ENCODE peak calls at places on chromosomes 5 and 9, in four cellular contexts. U is spleen, Z is A549, N is adrenal gland. J is an unnamed sample.

GRCh38 chr9:137095664-137096517 is 9.1 kb downstream of the MAN1B1 start:
- DNase-seq in U (peak), Z (no peak), N (no peak), J (no peak)

GRCh38 chr9:8037745-8038144 is 238.2 kb upstream of the DMAC1 start:
- DNase-seq in N (no peak), Z (no peak), U (no peak), J (no peak)

GRCh38 chr9:2234371-2234893 is 219.3 kb downstream of the SMARCA2 start:
- DNase-seq in U (no peak), Z (no peak), N (no peak), J (no peak)

GRCh38 chr9:112586600-112587155 is 100.1 kb downstream of the KIAA1958 start:
- DNase-seq in Z (no peak), U (no peak), N (no peak), J (no peak)

GRCh38 chr5:169695025-169695625 is 58.0 kb downstream of the DOCK2 start:
- DNase-seq in N (no peak), U (no peak), Z (no peak), J (no peak)

GRCh38 chr5:60883229-60883628 is 39.2 kb upstream of the ELOVL7 start:
- DNase-seq in N (no peak), Z (peak), U (no peak), J (no peak)

GRCh38 chr5:52007230-52007858 is 624.1 kb downstream of the ISL1 start:
- DNase-seq in U (no peak), N (peak), Z (peak), J (no peak)

GRCh38 chr5:100904259-100904822 is 1.3 kb upstream of the ST8SIA4 start:
- DNase-seq in N (no peak), U (peak), Z (no peak), J (peak)

GRCh38 chr5:130805601-130806000 is 359.5 kb downstream of the HINT1 start:
- DNase-seq in U (no peak), Z (no peak), N (no peak), J (no peak)

GRCh38 chr5:54740141-54740540 is 222.6 kb downstream of the SNX18 start:
- DNase-seq in U (no peak), N (no peak), Z (no peak), J (no peak)

GRCh38 chr5:54743581-54743980 is 226.0 kb downstream of the SNX18 start:
- DNase-seq in Z (no peak), U (no peak), N (no peak), J (no peak)

GRCh38 chr5:54743997-54744788 is 226.6 kb downstream of the SNX18 start:
- DNase-seq in Z (no peak), U (peak), N (no peak), J (no peak)

GRCh38 chr5:54741711-54742110 is 224.2 kb downstream of the SNX18 start:
- DNase-seq in N (no peak), Z (no peak), U (no peak), J (no peak)

GRCh38 chr5:54742417-54742889 is 224.9 kb downstream of the SNX18 start:
- DNase-seq in U (no peak), Z (peak), N (no peak), J (no peak)
- TF ChIP-seq CTCF in U (no peak), Z (no peak), N (no peak), J (peak)

GRCh38 chr5:27578280-27578679 is 539.9 kb upstream of the CDH9 start:
- DNase-seq in Z (no peak), U (no peak), N (no peak), J (no peak)
- TF ChIP-seq CTCF in Z (no peak), U (no peak), N (no peak), J (no peak)

DNA sequence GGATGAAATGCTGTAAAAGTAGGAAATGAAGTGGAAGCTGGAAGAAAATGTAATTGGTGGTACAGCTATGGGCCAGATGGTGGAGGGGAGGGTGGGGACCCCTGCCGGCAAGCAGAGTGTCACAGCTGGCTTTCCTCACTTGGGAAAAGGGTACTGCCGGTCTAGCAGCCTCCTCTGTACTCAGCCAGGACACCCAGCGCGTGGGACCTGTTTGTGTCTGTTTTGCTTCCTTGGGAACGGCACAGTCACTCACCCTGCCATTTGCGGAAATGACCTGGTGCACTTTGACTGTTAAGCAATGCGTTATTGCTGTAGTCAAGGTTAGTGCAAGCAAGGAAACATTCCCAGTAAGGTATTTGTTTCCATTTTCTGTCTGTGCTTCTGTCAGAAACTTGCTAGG is 10.1 kb downstream of the TMEM252 start:
- DNase-seq in U (peak), Z (no peak), N (peak), J (no peak)
- TF ChIP-seq CTCF in U (no peak), Z (no peak), N (no peak), J (no peak)

DNA sequence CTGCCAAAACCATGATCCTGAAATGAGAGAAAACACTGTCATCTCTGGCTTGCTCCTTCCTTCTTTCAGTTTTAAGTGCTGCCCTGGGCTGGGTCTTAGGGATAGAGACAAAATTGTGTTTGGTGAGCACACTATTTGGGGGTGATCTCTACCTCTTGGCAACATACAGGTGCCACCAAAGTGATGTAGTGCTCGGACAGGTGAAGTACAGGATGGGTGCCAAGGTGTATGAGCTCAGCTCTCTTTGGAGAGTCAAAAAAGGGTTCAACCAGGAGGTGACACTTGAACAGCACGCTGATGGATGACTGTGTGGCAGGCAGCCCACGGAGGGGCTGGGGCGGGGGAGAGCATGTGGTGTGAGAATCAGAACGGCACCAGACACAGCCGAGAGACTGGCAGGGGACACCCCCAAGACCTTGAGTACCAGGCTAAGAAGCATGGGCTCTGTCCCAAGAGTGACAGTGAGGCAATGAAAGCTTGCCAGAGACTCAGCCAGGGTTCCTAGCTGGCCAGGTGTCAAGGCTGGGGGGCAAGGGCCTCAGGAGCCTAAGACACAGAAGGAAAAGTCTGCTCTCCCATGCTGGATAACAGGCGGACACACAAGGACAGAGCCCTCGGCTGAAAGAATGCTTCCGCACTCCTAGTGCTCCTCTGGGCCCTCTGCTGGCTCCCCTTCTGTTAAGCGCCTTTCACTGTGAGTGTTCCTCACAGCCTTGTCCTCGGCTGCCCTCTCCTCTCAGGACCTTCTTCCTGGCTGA is 2.5 kb downstream of the NHP2 start:
- DNase-seq in Z (no peak), N (peak), U (peak), J (no peak)
- TF ChIP-seq CTCF in Z (no peak), N (no peak), U (no peak), J (peak)

DNA sequence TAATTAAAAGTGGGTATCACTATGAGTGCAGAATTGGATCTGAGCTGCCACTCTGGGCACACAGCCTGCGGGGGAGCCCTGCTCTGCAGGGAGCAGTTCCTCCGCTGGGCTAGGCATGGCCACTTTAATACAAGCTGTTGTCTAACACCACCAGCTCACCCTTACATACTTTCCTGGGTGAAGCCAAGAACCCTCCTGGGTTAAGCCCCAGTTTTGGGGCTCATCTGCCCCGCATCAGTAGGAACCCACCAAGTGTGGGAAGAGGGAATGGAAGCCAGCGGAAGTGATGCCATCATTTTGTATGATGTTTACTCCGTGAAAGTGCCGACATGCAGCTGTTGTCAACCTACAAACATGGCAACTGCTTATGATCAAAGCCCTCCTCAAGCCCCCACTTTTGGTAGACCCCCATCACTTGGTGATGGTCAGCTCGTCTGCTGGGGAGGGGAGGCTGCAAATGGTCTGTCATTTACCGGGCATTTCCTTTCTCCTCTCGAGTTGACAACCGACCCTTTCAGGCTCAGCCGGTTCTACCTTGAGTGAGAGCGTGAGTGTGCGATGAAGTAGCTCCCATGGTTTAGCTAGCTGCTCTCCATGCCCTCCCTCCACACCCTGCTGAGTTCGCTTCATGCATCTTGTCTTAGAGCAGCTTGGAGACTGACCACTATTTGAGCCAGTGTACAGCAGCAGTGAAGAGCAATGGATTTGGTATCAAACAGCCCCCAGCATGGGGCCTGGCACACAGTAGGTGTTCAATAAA is 95.3 kb upstream of the IER5L start:
- DNase-seq in N (no peak), Z (no peak), U (peak), J (peak)
- TF ChIP-seq CTCF in N (no peak), Z (no peak), U (no peak), J (no peak)

GRCh38 chr5:31823477-31823876 is 184.5 kb downstream of the PDZD2 start:
- DNase-seq in U (no peak), N (no peak), Z (no peak), J (no peak)
- TF ChIP-seq CTCF in U (no peak), N (no peak), Z (peak), J (no peak)

GRCh38 chr5:146528232-146528631 is 12.2 kb upstream of the GPR151 start:
- DNase-seq in U (no peak), N (no peak), Z (no peak), J (no peak)
- TF ChIP-seq CTCF in U (no peak), N (no peak), Z (no peak), J (peak)

GRCh38 chr5:155252717-155253116 is 239.2 kb downstream of the KIF4B start:
- DNase-seq in Z (no peak), U (no peak), N (no peak), J (no peak)
- TF ChIP-seq CTCF in Z (no peak), U (no peak), N (no peak), J (no peak)

GRCh38 chr9:134622896-134623407 is 18.7 kb upstream of the COL5A1 start:
- DNase-seq in Z (no peak), N (peak), U (peak), J (peak)
- TF ChIP-seq CTCF in Z (no peak), N (no peak), U (no peak), J (no peak)

J was measured in chondrocyte.